ENCODE peak calls at places on chromosomes 3 and 15, in five cellular contexts. One of them, this sample, is unnamed.

GRCh38 chr15:41122849-41123248 is 6.8 kb upstream of the INO80 start:
- DNase-seq in K562: no peak
- DNase-seq in HepG2: no peak
- DNase-seq in GM12878: no peak
- DNase-seq in A549: no peak
- DNase-seq in this sample: no peak

GRCh38 chr15:67803996-67804843 is 21.1 kb upstream of the SKOR1 start:
- DNase-seq in GM12878: no peak
- DNase-seq in A549: no peak
- DNase-seq in HepG2: peak
- DNase-seq in K562: peak
- DNase-seq in this sample: peak

GRCh38 chr15:98904466-98905048 is 103.0 kb downstream of the PGPEP1L start:
- DNase-seq in GM12878: no peak
- DNase-seq in HepG2: peak
- DNase-seq in K562: peak
- DNase-seq in A549: peak
- DNase-seq in this sample: peak

GRCh38 chr15:61036121-61036520 is 193.0 kb downstream of the RORA start:
- DNase-seq in HepG2: no peak
- DNase-seq in A549: no peak
- DNase-seq in K562: no peak
- DNase-seq in GM12878: no peak
- DNase-seq in this sample: no peak

GRCh38 chr3:139131951-139132350 is 87.3 kb upstream of the PRR23C start:
- DNase-seq in A549: no peak
- DNase-seq in HepG2: no peak
- DNase-seq in GM12878: no peak
- DNase-seq in K562: peak
- DNase-seq in this sample: no peak

GRCh38 chr3:133295199-133295901 is 104.5 kb upstream of the BFSP2 start:
- DNase-seq in K562: no peak
- DNase-seq in HepG2: no peak
- DNase-seq in A549: no peak
- DNase-seq in GM12878: peak
- DNase-seq in this sample: peak

GRCh38 chr3:129313415-129313982 is 34.8 kb downstream of the HMCES start:
- DNase-seq in A549: no peak
- DNase-seq in K562: no peak
- DNase-seq in GM12878: no peak
- DNase-seq in HepG2: no peak
- DNase-seq in this sample: no peak

GRCh38 chr3:123076496-123077418 is 9.9 kb downstream of the PDIA5 start:
- DNase-seq in GM12878: no peak
- DNase-seq in K562: no peak
- DNase-seq in HepG2: no peak
- DNase-seq in A549: no peak
- DNase-seq in this sample: no peak

GRCh38 chr15:65583701-65584100 is 27.2 kb downstream of the INTS14 start:
- DNase-seq in A549: no peak
- DNase-seq in GM12878: peak
- DNase-seq in K562: no peak
- DNase-seq in HepG2: peak
- DNase-seq in this sample: peak

GRCh38 chr15:39014682-39015081 is 450.1 kb upstream of the RASGRP1 start:
- DNase-seq in A549: no peak
- DNase-seq in HepG2: no peak
- DNase-seq in GM12878: no peak
- DNase-seq in K562: no peak
- DNase-seq in this sample: no peak

GRCh38 chr15:92226020-92226612 is 167.6 kb upstream of the ST8SIA2 start:
- DNase-seq in HepG2: peak
- DNase-seq in K562: peak
- DNase-seq in GM12878: no peak
- DNase-seq in A549: no peak
- DNase-seq in this sample: peak

GRCh38 chr3:107525101-107525953 is 2.6 kb downstream of the BBX start:
- DNase-seq in HepG2: no peak
- DNase-seq in GM12878: no peak
- DNase-seq in A549: no peak
- DNase-seq in K562: peak
- DNase-seq in this sample: peak

GRCh38 chr3:150362515-150363302 is 45.4 kb upstream of the TSC22D2 start:
- DNase-seq in GM12878: no peak
- DNase-seq in HepG2: peak
- DNase-seq in K562: no peak
- DNase-seq in A549: no peak
- DNase-seq in this sample: no peak
- TF ChIP-seq JUNB in GM12878: no peak
- TF ChIP-seq JUNB in HepG2: no peak
- TF ChIP-seq JUNB in K562: no peak
- TF ChIP-seq JUNB in A549: no peak
- TF ChIP-seq JUNB in this sample: no peak

GRCh38 chr3:56999547-56999946 is 60.9 kb upstream of the SPATA12 start:
- DNase-seq in A549: no peak
- DNase-seq in K562: no peak
- DNase-seq in HepG2: no peak
- DNase-seq in GM12878: no peak
- DNase-seq in this sample: no peak
- H3K27ac ChIP-seq in A549: no peak
- H3K27ac ChIP-seq in K562: no peak
- H3K27ac ChIP-seq in HepG2: no peak
- H3K27ac ChIP-seq in GM12878: no peak
- H3K27ac ChIP-seq in this sample: no peak

DNA sequence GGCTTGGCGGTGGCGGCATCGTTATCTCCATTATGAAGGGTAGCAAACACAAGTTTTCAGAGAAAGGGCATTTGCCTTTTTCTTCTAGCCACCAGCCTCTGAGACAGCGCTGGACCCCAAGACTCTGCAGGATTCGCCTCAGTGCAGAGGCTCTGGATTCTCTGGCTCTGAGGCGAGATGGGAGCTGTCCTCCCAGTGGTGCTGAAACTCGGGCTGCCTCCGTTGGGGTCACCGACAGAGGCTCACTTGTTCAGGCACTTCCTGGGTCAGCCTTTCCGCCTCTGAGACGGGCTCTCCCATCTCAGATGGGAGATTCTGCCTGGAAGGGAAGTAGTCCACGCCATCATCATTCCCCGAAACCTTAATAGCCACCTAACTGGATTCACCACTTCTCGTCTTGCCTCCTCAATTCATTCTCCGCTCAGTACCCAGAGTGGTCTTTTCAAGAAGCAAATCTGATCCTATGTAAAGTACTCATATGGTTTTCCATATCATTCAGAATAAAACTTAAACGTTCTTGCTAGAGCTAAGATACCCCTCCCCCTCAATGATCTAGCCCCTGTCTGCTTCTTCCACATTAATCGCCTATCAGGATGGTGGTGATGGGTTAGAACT is 76.9 kb downstream of the RHCG start:
- DNase-seq in GM12878: no peak
- DNase-seq in A549: peak
- DNase-seq in HepG2: peak
- DNase-seq in K562: peak
- DNase-seq in this sample: peak
- TF ChIP-seq JUNB in GM12878: no peak
- TF ChIP-seq JUNB in A549: no peak
- TF ChIP-seq JUNB in HepG2: no peak
- TF ChIP-seq JUNB in K562: no peak
- TF ChIP-seq JUNB in this sample: no peak

DNA sequence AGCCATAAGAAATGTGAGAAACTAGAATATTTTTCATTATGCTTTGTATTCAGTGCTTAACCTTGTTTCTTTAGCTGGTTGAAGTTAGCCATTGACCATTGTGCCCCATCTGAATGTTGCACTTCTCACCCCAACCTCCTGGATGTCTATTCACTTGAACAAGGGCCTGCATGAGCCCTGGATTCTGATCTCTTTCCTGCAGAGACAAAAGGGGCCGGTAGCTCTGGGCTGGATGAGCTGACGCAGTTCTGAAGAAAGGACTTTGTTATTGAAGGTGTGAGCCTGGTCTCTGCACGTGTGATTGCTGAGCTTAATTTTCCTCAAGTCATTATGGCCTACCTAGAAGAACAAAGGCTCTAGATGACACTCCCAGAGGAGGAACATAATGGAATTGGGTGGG is 237.0 kb upstream of the GAP43 start:
- DNase-seq in GM12878: no peak
- DNase-seq in K562: no peak
- DNase-seq in A549: no peak
- DNase-seq in HepG2: no peak
- DNase-seq in this sample: no peak
- H3K27ac ChIP-seq in GM12878: no peak
- H3K27ac ChIP-seq in K562: no peak
- H3K27ac ChIP-seq in A549: no peak
- H3K27ac ChIP-seq in HepG2: no peak
- H3K27ac ChIP-seq in this sample: no peak